ENCODE peak calls at places on chromosomes 6 and 20, in six cellular contexts. One of them, this sample, is unnamed.

GRCh38 chr6:14874975-14875677 is 370.7 kb upstream of the JARID2 start:
- DNase-seq in HCT116: no peak
- DNase-seq in AG04450: no peak
- DNase-seq in cardiac fibroblast: no peak
- DNase-seq in small intestine: no peak
- DNase-seq in mucosa of gallbladder: no peak
- DNase-seq in this sample: no peak

GRCh38 chr6:129306826-129307225 is 403.2 kb downstream of the ARHGAP18 start:
- DNase-seq in AG04450: no peak
- DNase-seq in HCT116: no peak
- DNase-seq in small intestine: no peak
- DNase-seq in mucosa of gallbladder: no peak
- DNase-seq in cardiac fibroblast: no peak
- DNase-seq in this sample: no peak

GRCh38 chr6:158958504-158959386 is 41.3 kb downstream of the RSPH3 start:
- DNase-seq in small intestine: peak
- DNase-seq in HCT116: no peak
- DNase-seq in mucosa of gallbladder: no peak
- DNase-seq in AG04450: no peak
- DNase-seq in cardiac fibroblast: no peak
- DNase-seq in this sample: no peak

GRCh38 chr6:4355241-4355640 is 219.9 kb upstream of the ECI2 start:
- DNase-seq in AG04450: no peak
- DNase-seq in HCT116: peak
- DNase-seq in mucosa of gallbladder: no peak
- DNase-seq in cardiac fibroblast: peak
- DNase-seq in small intestine: no peak
- DNase-seq in this sample: no peak

GRCh38 chr20:5118220-5119142 is 1.3 kb downstream of the PCNA start:
- DNase-seq in small intestine: no peak
- DNase-seq in cardiac fibroblast: no peak
- DNase-seq in HCT116: no peak
- DNase-seq in mucosa of gallbladder: no peak
- DNase-seq in AG04450: no peak
- DNase-seq in this sample: no peak

GRCh38 chr6:80249897-80250296 is 143.4 kb downstream of the BCKDHB start:
- DNase-seq in AG04450: no peak
- DNase-seq in mucosa of gallbladder: no peak
- DNase-seq in small intestine: no peak
- DNase-seq in cardiac fibroblast: peak
- DNase-seq in HCT116: no peak
- DNase-seq in this sample: no peak

GRCh38 chr6:43496370-43497128 is 13.6 kb downstream of the LRRC73 start:
- DNase-seq in AG04450: no peak
- DNase-seq in mucosa of gallbladder: no peak
- DNase-seq in HCT116: no peak
- DNase-seq in cardiac fibroblast: peak
- DNase-seq in small intestine: no peak
- DNase-seq in this sample: no peak

GRCh38 chr6:82397962-82398692 is 34.5 kb downstream of the TPBG start:
- DNase-seq in cardiac fibroblast: peak
- DNase-seq in small intestine: no peak
- DNase-seq in mucosa of gallbladder: no peak
- DNase-seq in HCT116: no peak
- DNase-seq in AG04450: no peak
- DNase-seq in this sample: no peak

GRCh38 chr6:166553563-166554271 is 32.8 kb downstream of the RAMACL start:
- DNase-seq in small intestine: no peak
- DNase-seq in HCT116: no peak
- DNase-seq in AG04450: peak
- DNase-seq in cardiac fibroblast: peak
- DNase-seq in mucosa of gallbladder: peak
- DNase-seq in this sample: no peak

GRCh38 chr20:30816182-30816645 is 441.2 kb upstream of the DEFB115 start:
- DNase-seq in small intestine: no peak
- DNase-seq in HCT116: no peak
- DNase-seq in AG04450: no peak
- DNase-seq in mucosa of gallbladder: no peak
- DNase-seq in cardiac fibroblast: peak
- DNase-seq in this sample: no peak

GRCh38 chr20:25669826-25670422 is 26.7 kb downstream of the ZNF337 start:
- DNase-seq in HCT116: no peak
- DNase-seq in cardiac fibroblast: peak
- DNase-seq in small intestine: no peak
- DNase-seq in AG04450: peak
- DNase-seq in mucosa of gallbladder: no peak
- DNase-seq in this sample: no peak

GRCh38 chr6:16803294-16804006 is 42.2 kb upstream of the ATXN1 start:
- DNase-seq in HCT116: no peak
- DNase-seq in cardiac fibroblast: peak
- DNase-seq in small intestine: no peak
- DNase-seq in AG04450: peak
- DNase-seq in mucosa of gallbladder: peak
- DNase-seq in this sample: no peak

GRCh38 chr20:5127204-5127858 is 523 bp downstream of the CDS2 start:
- DNase-seq in cardiac fibroblast: peak
- DNase-seq in AG04450: no peak
- DNase-seq in mucosa of gallbladder: peak
- DNase-seq in HCT116: no peak
- DNase-seq in small intestine: peak
- DNase-seq in this sample: peak

GRCh38 chr20:50532231-50532630 is 22.0 kb downstream of the PTPN1 start:
- DNase-seq in cardiac fibroblast: no peak
- DNase-seq in HCT116: no peak
- DNase-seq in AG04450: no peak
- DNase-seq in mucosa of gallbladder: no peak
- DNase-seq in small intestine: no peak
- DNase-seq in this sample: no peak

This sample was measured in activated gamma-delta T cell treated with Interleukin-2 at 50 U/mL for 16 hours.